ENCODE peak calls at places on chromosomes 4 and X, in six cellular contexts. L is Peyer's patch, S is epithelial cell of esophagus, P is cardiac fibroblast, D is body of pancreas, U is chondrocyte. N is an unnamed sample.

GRCh38 chrX:108019382-108019857 is 25.4 kb upstream of the VSIG1 start:
- DNase-seq in L (no peak), S (no peak), P (no peak), D (no peak), U (no peak), N (no peak)

GRCh38 chr4:168059251-168059650 is 33.1 kb upstream of the ANXA10 start:
- DNase-seq in L (no peak), S (peak; percentile 27), P (peak; percentile 35), D (no peak), U (no peak), N (no peak)

GRCh38 chr4:53003959-53004358 is 141.8 kb downstream of the RASL11B start:
- DNase-seq in L (no peak), S (no peak), P (no peak), D (no peak), U (no peak), N (no peak)

GRCh38 chrX:45743081-45743533 is 542.4 kb upstream of the DIPK2B start:
- DNase-seq in L (no peak), S (peak; percentile 71), P (no peak), D (no peak), U (no peak), N (no peak)

GRCh38 chr4:87076690-87077358 is 142.0 kb downstream of the AFF1 start:
- DNase-seq in L (no peak), S (no peak), P (no peak), D (no peak), U (no peak), N (no peak)

GRCh38 chr4:2296621-2297601 is 35.0 kb upstream of the MXD4 start:
- DNase-seq in L (peak; percentile 66), S (no peak), P (no peak), D (no peak), U (no peak), N (no peak)

GRCh38 chrX:50707955-50708694 is 105.9 kb downstream of the SHROOM4 start:
- DNase-seq in L (no peak), S (no peak), P (no peak), D (no peak), U (no peak), N (no peak)

GRCh38 chrX:37380920-37381319 is 31.8 kb downstream of the PRRG1 start:
- DNase-seq in L (no peak), S (peak; percentile 61), P (peak; percentile 65), D (peak; percentile 49), U (no peak), N (no peak)

GRCh38 chrX:129980540-129981206 is 1.8 kb upstream of the BCORL1 start:
- DNase-seq in L (peak; percentile 73), S (no peak), P (peak; percentile 38), D (peak; percentile 67), U (peak; percentile 94), N (peak; percentile 73)

GRCh38 chr4:4860803-4861591 is 1.5 kb downstream of the MSX1 start:
- DNase-seq in L (no peak), S (no peak), P (peak; percentile 14), D (no peak), U (no peak), N (peak; percentile 64)

GRCh38 chrX:63430026-63430425 is 78.9 kb upstream of the SPIN4 start:
- DNase-seq in L (no peak), S (no peak), P (no peak), D (no peak), U (no peak), N (no peak)

GRCh38 chrX:127578395-127578794 is 473.8 kb downstream of the ACTRT1 start:
- DNase-seq in L (no peak), S (no peak), P (no peak), D (no peak), U (no peak), N (no peak)

GRCh38 chr4:174714393-174715211 is 114.4 kb downstream of the GLRA3 start:
- DNase-seq in L (peak; percentile 56), S (peak; percentile 78), P (peak; percentile 74), D (peak; percentile 15), U (no peak), N (peak; percentile 50)

GRCh38 chr4:169627307-169627706 is 6.9 kb downstream of the CLCN3 start:
- DNase-seq in L (no peak), S (no peak), P (no peak), D (peak; percentile 42), U (no peak), N (no peak)

GRCh38 chr4:153151535-153152452 is 52.4 kb upstream of the TRIM2 start:
- DNase-seq in L (peak; percentile 68), S (peak; percentile 48), P (peak; percentile 40), D (peak; percentile 86), U (no peak), N (peak; percentile 80)

GRCh38 chr4:158169931-158170690 is 2.7 kb downstream of the GASK1B start:
- DNase-seq in L (no peak), S (peak; percentile 9), P (peak; percentile 64), D (no peak), U (no peak), N (no peak)

GRCh38 chr4:43277003-43277402 is 384.5 kb downstream of the GRXCR1 start:
- DNase-seq in L (no peak), S (peak; percentile 58), P (no peak), D (no peak), U (no peak), N (no peak)

GRCh38 chrX:71870337-71871098 is 40.1 kb upstream of the NHSL2 start:
- DNase-seq in L (no peak), S (no peak), P (peak; percentile 6), D (no peak), U (no peak), N (peak; percentile 21)

GRCh38 chrX:145821291-145821897 is 3.8 kb downstream of the SLITRK2 start:
- DNase-seq in L (no peak), S (no peak), P (no peak), D (no peak), U (no peak), N (peak; percentile 72)

GRCh38 chr4:111323916-111324315 is 701.0 kb upstream of the PITX2 start:
- DNase-seq in L (no peak), S (no peak), P (no peak), D (no peak), U (no peak), N (no peak)

GRCh38 chr4:158496030-158496741 is 25.5 kb upstream of the RXFP1 start:
- DNase-seq in L (peak; percentile 50), S (peak; percentile 59), P (peak; percentile 12), D (peak; percentile 18), U (no peak), N (peak; percentile 63)

GRCh38 chrX:133812382-133812781 is 173.0 kb downstream of the GPC3 start:
- DNase-seq in L (no peak), S (no peak), P (no peak), D (no peak), U (no peak), N (no peak)

GRCh38 chr4:8414377-8414776 is 26.1 kb downstream of the ACOX3 start:
- DNase-seq in L (no peak), S (no peak), P (no peak), D (no peak), U (no peak), N (no peak)

GRCh38 chrX:119690921-119691716 is 1.8 kb downstream of the SEPTIN6 start:
- DNase-seq in L (no peak), S (peak; percentile 46), P (peak; percentile 60), D (no peak), U (no peak), N (peak; percentile 20)

GRCh38 chr4:138910201-138910913 is 105.2 kb upstream of the NOCT start:
- DNase-seq in L (no peak), S (peak; percentile 68), P (peak; percentile 18), D (peak; percentile 24), U (no peak), N (no peak)

GRCh38 chrX:46755656-46756055 is 3.3 kb downstream of the SLC9A7 start:
- DNase-seq in L (no peak), S (no peak), P (no peak), D (no peak), U (no peak), N (no peak)

GRCh38 chr4:169810325-169811323 is 52.9 kb upstream of the HPF1 start:
- DNase-seq in L (no peak), S (peak; percentile 83), P (peak; percentile 89), D (peak; percentile 50), U (no peak), N (peak; percentile 30)

GRCh38 chr4:121728798-121729226 is 32.0 kb upstream of the ANXA5 start:
- DNase-seq in L (no peak), S (peak; percentile 82), P (peak; percentile 65), D (no peak), U (no peak), N (no peak)

GRCh38 chr4:160026720-160027119 is 923.8 kb downstream of the RAPGEF2 start:
- DNase-seq in L (no peak), S (peak; percentile 94), P (peak; percentile 15), D (no peak), U (no peak), N (no peak)

GRCh38 chr4:153611679-153612078 is 72.4 kb upstream of the TLR2 start:
- DNase-seq in L (no peak), S (peak; percentile 21), P (peak; percentile 21), D (no peak), U (no peak), N (no peak)

GRCh38 chr4:188110036-188110435 is 633 bp upstream of the TRIML2 start:
- DNase-seq in L (no peak), S (no peak), P (no peak), D (no peak), U (no peak), N (no peak)

DNA sequence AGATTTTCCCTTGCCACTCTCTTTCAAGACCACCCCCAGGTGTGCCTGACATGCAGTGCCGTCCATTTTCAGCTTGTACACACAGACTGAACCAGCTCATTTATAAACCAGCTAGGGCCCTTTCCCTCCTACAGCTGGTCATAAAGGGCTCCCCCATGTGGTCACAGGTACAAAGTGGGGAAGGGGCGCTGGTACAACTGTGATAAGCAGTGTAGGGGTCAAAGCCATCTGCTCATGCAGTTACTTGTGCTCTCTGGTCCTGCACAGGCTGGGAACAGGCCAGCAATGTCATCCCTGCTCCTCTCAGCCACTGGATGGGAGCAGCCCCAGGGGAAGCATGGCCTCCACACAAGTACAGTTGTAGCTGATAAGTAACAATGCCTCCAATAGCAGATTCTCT is 20.6 kb downstream of the GABRQ start:
- DNase-seq in L (no peak), S (no peak), P (no peak), D (no peak), U (no peak), N (peak; percentile 16)
- TF ChIP-seq CTCF in L (no peak), S (no peak), P (no peak), D (no peak), U (no peak), N (no peak)

DNA sequence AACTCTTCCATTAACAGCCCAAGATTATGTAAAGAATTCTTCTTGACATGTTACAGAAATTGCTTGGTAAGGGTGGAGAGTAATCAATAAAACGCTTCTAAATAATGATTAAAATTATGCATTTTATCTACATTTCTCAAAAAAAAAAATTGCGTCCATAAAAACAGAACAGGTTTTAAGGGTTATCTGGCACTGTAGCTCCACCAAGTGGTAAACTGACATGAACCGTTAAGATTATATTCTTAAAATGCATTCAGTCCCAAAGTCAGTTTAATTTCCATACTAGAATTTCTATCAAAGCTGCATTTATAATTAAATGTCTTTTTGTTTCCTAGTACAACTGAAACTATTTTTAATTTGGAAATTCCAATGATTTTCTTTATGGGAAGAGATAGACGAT is 214.0 kb upstream of the UGT8 start:
- DNase-seq in L (no peak), S (peak; percentile 54), P (peak; percentile 69), D (no peak), U (no peak), N (no peak)
- TF ChIP-seq CTCF in L (peak; percentile 47), S (peak; percentile 50), P (peak; percentile 51), D (peak; percentile 51), U (peak; percentile 91), N (peak; percentile 55)

GRCh38 chr4:678331-678734 is 4.0 kb downstream of the MYL5 start:
- DNase-seq in L (no peak), S (no peak), P (no peak), D (no peak), U (no peak), N (no peak)
- TF ChIP-seq CTCF in L (no peak), S (no peak), P (no peak), D (no peak), U (no peak), N (no peak)

GRCh38 chr4:73257995-73258667 is 467 bp downstream of the ANKRD17 start:
- DNase-seq in L (no peak), S (peak; percentile 33), P (peak; percentile 51), D (peak; percentile 50), U (no peak), N (no peak)
- TF ChIP-seq CTCF in L (no peak), S (no peak), P (peak; percentile 0), D (no peak), U (peak; percentile 75), N (no peak)